ENCODE peak calls at places on chromosomes 5 and 9, in four cellular contexts. J, N, U and Z are unnamed samples.

GRCh38 chr5:16812911-16813310 is 123.2 kb downstream of the MYO10 start:
- DNase-seq in J (no peak), N (no peak), U (no peak), Z (no peak)

GRCh38 chr5:171207256-171207866 is 101.7 kb upstream of the TLX3 start:
- DNase-seq in J (peak), N (no peak), U (no peak), Z (peak)

GRCh38 chr5:135158315-135158697 is 124.3 kb upstream of the PITX1 start:
- DNase-seq in J (no peak), N (no peak), U (no peak), Z (no peak)

GRCh38 chr5:134526483-134527155 is 1.1 kb downstream of the JADE2 start:
- DNase-seq in J (peak), N (peak), U (peak), Z (peak)

GRCh38 chr5:170306381-170306790 is 8.8 kb upstream of the LCP2 start:
- DNase-seq in J (no peak), N (no peak), U (no peak), Z (peak)

GRCh38 chr9:24582363-24583126 is 36.8 kb upstream of the IZUMO3 start:
- DNase-seq in J (no peak), N (no peak), U (no peak), Z (no peak)

GRCh38 chr9:117733465-117733864 is 29.3 kb downstream of the TLR4 start:
- DNase-seq in J (no peak), N (no peak), U (no peak), Z (no peak)

GRCh38 chr9:89414670-89415069 is 83.2 kb downstream of the SEMA4D start:
- DNase-seq in J (no peak), N (no peak), U (no peak), Z (no peak)

GRCh38 chr9:87327567-87328125 is 170.0 kb upstream of the DAPK1 start:
- DNase-seq in J (no peak), N (no peak), U (no peak), Z (no peak)

GRCh38 chr9:138077126-138077525 is 199.5 kb downstream of the CACNA1B start:
- DNase-seq in J (peak), N (no peak), U (no peak), Z (peak)

GRCh38 chr5:36724429-36725332 is 118.3 kb downstream of the SLC1A3 start:
- DNase-seq in J (peak), N (peak), U (no peak), Z (peak)

GRCh38 chr5:159928122-159928960 is 12.1 kb downstream of the ADRA1B start:
- DNase-seq in J (no peak), N (no peak), U (no peak), Z (no peak)

GRCh38 chr9:79617395-79617794 is 45.6 kb downstream of the TLE4 start:
- DNase-seq in J (no peak), N (no peak), U (no peak), Z (peak)

GRCh38 chr9:135083241-135083810 is 4.1 kb upstream of the OLFM1 start:
- DNase-seq in J (no peak), N (no peak), U (no peak), Z (no peak)

GRCh38 chr5:76958976-76959767 is 6.3 kb downstream of the CRHBP start:
- DNase-seq in J (no peak), N (no peak), U (no peak), Z (no peak)

GRCh38 chr5:40404613-40405012 is 275.1 kb upstream of the PTGER4 start:
- DNase-seq in J (no peak), N (no peak), U (no peak), Z (no peak)

GRCh38 chr5:50730336-50730735 is 63.9 kb downstream of the PARP8 start:
- DNase-seq in J (no peak), N (no peak), U (no peak), Z (no peak)

GRCh38 chr5:148760945-148761638 is 65.3 kb upstream of the ADRB2 start:
- DNase-seq in J (peak), N (no peak), U (no peak), Z (no peak)

GRCh38 chr5:126961702-126962101 is 68.7 kb downstream of the MARCHF3 start:
- DNase-seq in J (no peak), N (no peak), U (peak), Z (no peak)

GRCh38 chr9:92633879-92634278 is 36.1 kb downstream of the IPPK start:
- DNase-seq in J (peak), N (peak), U (no peak), Z (peak)

GRCh38 chr9:137384116-137384756 is 38.7 kb downstream of the EXD3 start:
- DNase-seq in J (no peak), N (no peak), U (no peak), Z (no peak)

GRCh38 chr5:68699966-68700365 is 393.8 kb upstream of the SLC30A5 start:
- DNase-seq in J (no peak), N (no peak), U (no peak), Z (no peak)

GRCh38 chr5:126965061-126965475 is 65.3 kb downstream of the MARCHF3 start:
- DNase-seq in J (no peak), N (no peak), U (no peak), Z (no peak)

GRCh38 chr9:130544364-130544763 is 35.0 kb upstream of the FUBP3 start:
- DNase-seq in J (no peak), N (no peak), U (no peak), Z (no peak)

GRCh38 chr5:1315709-1316587 is 21.1 kb upstream of the TERT start:
- DNase-seq in J (peak), N (peak), U (peak), Z (peak)

GRCh38 chr5:110086658-110087388 is 397.1 kb downstream of the MAN2A1 start:
- DNase-seq in J (peak), N (no peak), U (no peak), Z (peak)

GRCh38 chr5:36741138-36741537 is 134.7 kb downstream of the SLC1A3 start:
- DNase-seq in J (no peak), N (no peak), U (no peak), Z (no peak)

GRCh38 chr5:14776640-14777039 is 94.9 kb downstream of the ANKH start:
- DNase-seq in J (no peak), N (no peak), U (no peak), Z (no peak)

GRCh38 chr5:57499262-57500050 is 16.8 kb upstream of the ACTBL2 start:
- DNase-seq in J (no peak), N (peak), U (peak), Z (peak)

GRCh38 chr5:34001231-34001935 is 6.5 kb downstream of the AMACR start:
- DNase-seq in J (no peak), N (no peak), U (peak), Z (no peak)

GRCh38 chr5:64665243-64665642 is 25.1 kb upstream of the SHISAL2B start:
- DNase-seq in J (no peak), N (no peak), U (no peak), Z (no peak)